ENCODE peak calls at places on chromosomes 2 and 18, in ten cellular contexts. S is stimulated activated CD4-positive, alpha-beta T cell treated with anti-CD3 and anti-CD28 coated beads, TNF-alpha, amount 100 ng/mL, for 4 hours; O is left lobe of liver; L is GM12878; N is NCI-H2081; P is CD4-positive, CD25-positive, alpha-beta regulatory T cell; H is stimulated activated naive CD8-positive, alpha-beta T cell treated with anti-CD3 and anti-CD28 coated beads, Interleukin-15, amount 100 ng/mL, for 72 hours; C is tibial artery; Z is endothelial cell; I is tibial nerve. R is an unnamed sample.

GRCh38 chr18:76821356-76821874 is 942 bp upstream of the ZNF236 start:
- DNase-seq in S (no peak), O (no peak), L (no peak), N (peak), P (no peak), H (no peak), C (no peak), Z (no peak), I (no peak), R (no peak)

GRCh38 chr2:182715121-182715895 is 749 bp upstream of the DNAJC10 start:
- DNase-seq in S (no peak), O (no peak), L (no peak), N (no peak), P (no peak), H (no peak), C (no peak), Z (no peak), I (no peak), R (no peak)

GRCh38 chr2:88574445-88574844 is 52.8 kb downstream of the EIF2AK3 start:
- DNase-seq in S (no peak), O (no peak), L (no peak), N (no peak), P (no peak), H (no peak), C (no peak), Z (no peak), I (no peak), R (no peak)

GRCh38 chr2:205284323-205284722 is 398.0 kb upstream of the NRP2 start:
- DNase-seq in S (no peak), O (no peak), L (no peak), N (no peak), P (no peak), H (no peak), C (no peak), Z (no peak), I (no peak), R (no peak)

GRCh38 chr2:175062787-175063585 is 57.8 kb upstream of the CHN1 start:
- DNase-seq in S (no peak), O (no peak), L (no peak), N (no peak), P (no peak), H (no peak), C (no peak), Z (no peak), I (no peak), R (no peak)

GRCh38 chr2:96692094-96692971 is 47.5 kb downstream of the LMAN2L start:
- DNase-seq in S (no peak), O (no peak), L (no peak), N (no peak), P (no peak), H (no peak), C (no peak), Z (no peak), I (no peak), R (no peak)

GRCh38 chr2:29367986-29368677 is 252.9 kb downstream of the CLIP4 start:
- DNase-seq in S (no peak), O (no peak), L (no peak), N (no peak), P (no peak), H (no peak), C (no peak), Z (no peak), I (no peak), R (no peak)

GRCh38 chr2:9574314-9574713 is 18.7 kb upstream of the ADAM17 start:
- DNase-seq in S (no peak), O (no peak), L (no peak), N (no peak), P (no peak), H (no peak), C (no peak), Z (no peak), I (no peak), R (no peak)